ENCODE peak calls at places on chromosomes 12 and 14, in nine cellular contexts. P, Z, D, I, Y, G, S, R and O are unnamed samples.

GRCh38 chr14:59253527-59253926 is 65.1 kb downstream of the DAAM1 start:
- DNase-seq in P (no peak), Z (no peak), D (no peak), I (no peak), Y (no peak), G (no peak), S (no peak), R (no peak), O (no peak)

GRCh38 chr12:6423267-6424007 is 21.3 kb upstream of the CD27 start:
- DNase-seq in P (peak; percentile 94), Z (peak; percentile 85), D (peak; percentile 83), I (peak; percentile 98), Y (no peak), G (peak; percentile 89), S (peak; percentile 87), R (peak; percentile 84), O (peak; percentile 93)

GRCh38 chr12:26845057-26845666 is 12.2 kb upstream of the ITPR2 start:
- DNase-seq in P (peak; percentile 59), Z (peak; percentile 80), D (peak; percentile 50), I (peak; percentile 49), Y (no peak), G (peak; percentile 63), S (peak; percentile 70), R (peak; percentile 78), O (peak; percentile 77)

GRCh38 chr12:6842075-6842474 is 1.4 kb downstream of the GNB3 start:
- DNase-seq in P (no peak), Z (no peak), D (no peak), I (no peak), Y (no peak), G (no peak), S (peak; percentile 52), R (no peak), O (no peak)

GRCh38 chr12:6829532-6830220 is 1.5 kb downstream of the P3H3 start:
- DNase-seq in P (peak; percentile 65), Z (peak; percentile 77), D (peak; percentile 76), I (peak; percentile 44), Y (no peak), G (no peak), S (no peak), R (no peak), O (peak; percentile 81)

GRCh38 chr12:27607611-27608010 is 83.6 kb downstream of the PPFIBP1 start:
- DNase-seq in P (no peak), Z (no peak), D (no peak), I (peak; percentile 43), Y (no peak), G (no peak), S (no peak), R (no peak), O (no peak)

GRCh38 chr12:52204095-52204930 is 12.5 kb upstream of the KRT80 start:
- DNase-seq in P (no peak), Z (no peak), D (no peak), I (peak; percentile 79), Y (no peak), G (peak; percentile 44), S (no peak), R (peak; percentile 77), O (peak; percentile 39)

GRCh38 chr14:53663709-53664108 is 292.9 kb downstream of the BMP4 start:
- DNase-seq in P (peak; percentile 76), Z (peak; percentile 10), D (no peak), I (peak; percentile 4), Y (no peak), G (no peak), S (no peak), R (peak; percentile 53), O (no peak)

GRCh38 chr12:96720363-96720705 is 186.7 kb upstream of the NEDD1 start:
- DNase-seq in P (no peak), Z (no peak), D (no peak), I (peak; percentile 46), Y (no peak), G (no peak), S (no peak), R (peak; percentile 57), O (no peak)

GRCh38 chr12:42469355-42470006 is 120.1 kb downstream of the PRICKLE1 start:
- DNase-seq in P (no peak), Z (no peak), D (no peak), I (no peak), Y (no peak), G (no peak), S (no peak), R (no peak), O (no peak)

GRCh38 chr12:51636986-51637385 is 46.0 kb downstream of the SCN8A start:
- DNase-seq in P (no peak), Z (no peak), D (no peak), I (no peak), Y (no peak), G (no peak), S (no peak), R (no peak), O (no peak)

GRCh38 chr14:74202113-74202512 is 37.1 kb upstream of the VSX2 start:
- DNase-seq in P (no peak), Z (no peak), D (no peak), I (no peak), Y (no peak), G (no peak), S (no peak), R (no peak), O (no peak)

GRCh38 chr12:69553626-69554248 is 31.5 kb upstream of the CCT2 start:
- DNase-seq in P (no peak), Z (peak; percentile 36), D (peak; percentile 39), I (peak; percentile 74), Y (no peak), G (no peak), S (no peak), R (peak; percentile 69), O (no peak)

GRCh38 chr12:1916396-1917171 is 1.9 kb downstream of the CACNA2D4 start:
- DNase-seq in P (no peak), Z (no peak), D (peak; percentile 78), I (no peak), Y (peak; percentile 81), G (peak; percentile 39), S (peak; percentile 27), R (no peak), O (no peak)

GRCh38 chr12:1914116-1914911 is 4.1 kb downstream of the CACNA2D4 start:
- DNase-seq in P (no peak), Z (no peak), D (peak; percentile 12), I (no peak), Y (peak; percentile 74), G (peak; percentile 25), S (peak; percentile 20), R (no peak), O (no peak)

GRCh38 chr12:1913377-1914115 is 4.9 kb downstream of the CACNA2D4 start:
- DNase-seq in P (no peak), Z (peak; percentile 7), D (peak; percentile 42), I (no peak), Y (peak; percentile 74), G (peak; percentile 20), S (peak; percentile 17), R (no peak), O (no peak)

GRCh38 chr12:1917172-1918070 is 1.0 kb downstream of the CACNA2D4 start:
- DNase-seq in P (no peak), Z (no peak), D (peak; percentile 27), I (no peak), Y (peak; percentile 67), G (peak; percentile 46), S (peak; percentile 24), R (no peak), O (no peak)

GRCh38 chr12:1915082-1915968 is 3.1 kb downstream of the CACNA2D4 start:
- DNase-seq in P (no peak), Z (peak; percentile 3), D (peak; percentile 24), I (no peak), Y (peak; percentile 77), G (peak; percentile 37), S (peak; percentile 17), R (no peak), O (no peak)
- H3K4me1 ChIP-seq in P (peaks cover 42% of the 10 kb centered on the region), Z (no peaks in the 10 kb centered on the region), D (peaks cover 24% of the 10 kb centered on the region), I (no peaks in the 10 kb centered on the region), Y (no peaks in the 10 kb centered on the region), G (peaks cover 4% of the 10 kb centered on the region), S (no peaks in the 10 kb centered on the region), R (peaks cover 7% of the 10 kb centered on the region), O (no peaks in the 10 kb centered on the region)

GRCh38 chr12:113232787-113233585 is 11.7 kb downstream of the TPCN1 start:
- DNase-seq in P (peak; percentile 57), Z (no peak), D (no peak), I (peak; percentile 87), Y (no peak), G (peak; percentile 65), S (peak; percentile 25), R (no peak), O (peak; percentile 73)
- H3K4me1 ChIP-seq in P (peaks cover 13% of the 10 kb centered on the region), Z (no peaks in the 10 kb centered on the region), D (peaks cover 2% of the 10 kb centered on the region), I (peaks cover 5% of the 10 kb centered on the region), Y (peaks cover 44% of the 10 kb centered on the region), G (peaks cover 70% of the 10 kb centered on the region), S (peaks cover 13% of the 10 kb centered on the region), R (no peaks in the 10 kb centered on the region), O (peaks cover 48% of the 10 kb centered on the region)

GRCh38 chr12:47068539-47068938 is 10.9 kb upstream of the PCED1B start:
- DNase-seq in P (peak; percentile 39), Z (no peak), D (no peak), I (no peak), Y (no peak), G (no peak), S (no peak), R (no peak), O (no peak)
- H3K4me1 ChIP-seq in P (peaks cover 15% of the 10 kb centered on the region), Z (no peaks in the 10 kb centered on the region), D (no peaks in the 10 kb centered on the region), I (no peaks in the 10 kb centered on the region), Y (peaks cover 20% of the 10 kb centered on the region), G (no peaks in the 10 kb centered on the region), S (no peaks in the 10 kb centered on the region), R (peaks cover 14% of the 10 kb centered on the region), O (no peaks in the 10 kb centered on the region)

DNA sequence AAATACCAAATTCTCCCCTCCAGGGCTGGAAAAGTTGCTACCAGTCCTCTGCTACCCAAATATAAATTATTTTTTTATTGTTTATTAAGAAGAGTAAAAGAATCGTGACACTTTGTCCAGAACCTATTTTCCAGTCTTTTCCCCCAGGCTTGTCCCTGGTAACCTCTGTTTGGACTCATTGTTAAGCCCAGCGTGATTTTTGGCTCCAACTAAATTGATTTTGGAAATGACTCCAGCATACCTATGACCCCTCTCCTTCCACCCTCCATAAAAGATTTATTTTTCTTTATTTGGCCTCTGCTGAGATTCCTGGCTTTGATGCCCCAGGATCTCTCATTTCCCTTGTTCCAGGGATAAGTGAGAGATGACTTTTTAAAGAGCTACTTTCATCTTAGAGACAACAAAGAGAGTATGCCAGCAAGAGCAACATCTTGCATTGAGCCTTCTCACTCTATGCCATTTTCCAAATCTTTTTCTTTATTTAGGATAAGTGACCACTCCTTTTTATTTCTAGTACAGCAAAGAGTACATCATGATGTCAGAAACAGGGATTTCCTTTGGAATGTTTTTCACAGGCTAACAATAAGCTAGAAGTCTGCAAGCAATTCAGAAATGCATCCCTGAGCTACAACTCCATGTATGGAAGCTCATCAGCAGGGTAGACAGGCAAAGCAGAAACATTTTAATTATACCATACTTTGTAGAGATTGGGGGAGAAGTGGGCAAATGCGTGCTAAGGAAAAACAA is 75.8 kb downstream of the DAD1 start:
- DNase-seq in P (no peak), Z (no peak), D (no peak), I (no peak), Y (no peak), G (no peak), S (no peak), R (no peak), O (no peak)
- H3K4me1 ChIP-seq in P (peaks cover 42% of the 10 kb centered on the region), Z (peaks cover 5% of the 10 kb centered on the region), D (peaks cover 14% of the 10 kb centered on the region), I (peaks cover 19% of the 10 kb centered on the region), Y (peaks cover 60% of the 10 kb centered on the region), G (peaks cover 23% of the 10 kb centered on the region), S (peaks cover 24% of the 10 kb centered on the region), R (peaks cover 4% of the 10 kb centered on the region), O (peaks cover 24% of the 10 kb centered on the region)

GRCh38 chr12:92079054-92079385 is 66.6 kb downstream of the BTG1 start:
- DNase-seq in P (no peak), Z (no peak), D (no peak), I (peak; percentile 65), Y (no peak), G (no peak), S (no peak), R (no peak), O (no peak)
- H3K4me1 ChIP-seq in P (peaks cover 16% of the 10 kb centered on the region), Z (peaks cover 11% of the 10 kb centered on the region), D (peaks cover 10% of the 10 kb centered on the region), I (peaks cover 71% of the 10 kb centered on the region), Y (peaks cover 18% of the 10 kb centered on the region), G (peaks cover 32% of the 10 kb centered on the region), S (no peaks in the 10 kb centered on the region), R (peaks cover 54% of the 10 kb centered on the region), O (no peaks in the 10 kb centered on the region)

GRCh38 chr12:95099270-95099790 is 25.9 kb upstream of the NR2C1 start:
- DNase-seq in P (no peak), Z (no peak), D (no peak), I (no peak), Y (no peak), G (no peak), S (no peak), R (peak; percentile 55), O (no peak)
- H3K4me1 ChIP-seq in P (peaks cover 27% of the 10 kb centered on the region), Z (no peaks in the 10 kb centered on the region), D (no peaks in the 10 kb centered on the region), I (no peaks in the 10 kb centered on the region), Y (peaks cover 10% of the 10 kb centered on the region), G (peaks cover 8% of the 10 kb centered on the region), S (peaks cover 19% of the 10 kb centered on the region), R (peaks cover 68% of the 10 kb centered on the region), O (no peaks in the 10 kb centered on the region)